ENCODE peak calls at places on chromosomes 7 and 10, in five cellular contexts. I is T-cell; C is activated naive CD8-positive, alpha-beta T cell treated with anti-CD3 and anti-CD28 coated beads for 36 hours; Z is GM12878; J is sciatic nerve. V is an unnamed sample.

GRCh38 chr7:73740771-73741170 is 2.2 kb upstream of the ABHD11 start:
- DNase-seq in C (no peak), I (no peak), J (no peak), Z (no peak), V (no peak)

GRCh38 chr10:19488592-19489280 is 327.5 kb upstream of the PLXDC2 start:
- DNase-seq in J (peak), I (no peak), C (peak), Z (no peak), V (no peak)

GRCh38 chr10:3468919-3469638 is 296.5 kb upstream of the PITRM1 start:
- DNase-seq in C (no peak), J (peak), Z (no peak), I (no peak), V (peak)

GRCh38 chr7:50580053-50580452 is 14.8 kb upstream of the DDC start:
- DNase-seq in Z (no peak), J (no peak), C (no peak), I (no peak), V (no peak)

GRCh38 chr10:60662917-60663614 is 115.2 kb upstream of the CDK1 start:
- DNase-seq in Z (no peak), I (no peak), C (no peak), J (no peak), V (no peak)

GRCh38 chr10:59991661-59992060 is 85.3 kb upstream of the CCDC6 start:
- DNase-seq in J (no peak), Z (no peak), I (peak), C (no peak), V (no peak)

GRCh38 chr7:72182036-72182435 is 230.1 kb downstream of the CALN1 start:
- DNase-seq in J (no peak), I (no peak), Z (no peak), C (no peak), V (no peak)

GRCh38 chr7:20064181-20064970 is 152.8 kb downstream of the MACC1 start:
- DNase-seq in Z (no peak), C (no peak), J (no peak), I (no peak), V (no peak)

GRCh38 chr10:116430288-116430687 is 2.6 kb downstream of the PNLIPRP3 start:
- DNase-seq in Z (no peak), I (no peak), J (no peak), C (no peak), V (no peak)

GRCh38 chr10:124578231-124579002 is 116.8 kb downstream of the LHPP start:
- DNase-seq in I (no peak), J (no peak), Z (no peak), C (no peak), V (no peak)

GRCh38 chr7:42692609-42693008 is 219.3 kb downstream of the C7orf25 start:
- DNase-seq in I (no peak), Z (no peak), J (no peak), C (no peak), V (no peak)

GRCh38 chr10:4506087-4506486 is 319.9 kb upstream of the AKR1E2 start:
- DNase-seq in C (no peak), Z (no peak), J (no peak), I (no peak), V (no peak)

GRCh38 chr7:151925446-151926335 is 30.6 kb upstream of the GALNTL5 start:
- DNase-seq in I (no peak), Z (no peak), J (no peak), C (no peak), V (no peak)